ENCODE peak calls at places on chromosome 6, in four cellular contexts. One of them, this sample, is unnamed.

GRCh38 chr6:148760568-148761531 is 14.0 kb downstream of the UST start:
- DNase-seq in astrocyte of the spinal cord: peak; percentile 94
- DNase-seq in stomach: peak; percentile 35
- DNase-seq in A549: no peak
- DNase-seq in this sample: peak; percentile 54

GRCh38 chr6:111718990-111719389 is 113.3 kb upstream of the TRAF3IP2 start:
- DNase-seq in astrocyte of the spinal cord: no peak
- DNase-seq in stomach: no peak
- DNase-seq in A549: no peak
- DNase-seq in this sample: no peak

GRCh38 chr6:12769556-12770255 is 53.1 kb downstream of the PHACTR1 start:
- DNase-seq in astrocyte of the spinal cord: no peak
- DNase-seq in stomach: no peak
- DNase-seq in A549: no peak
- DNase-seq in this sample: no peak

GRCh38 chr6:107635058-107635515 is 145.2 kb downstream of the SOBP start:
- DNase-seq in astrocyte of the spinal cord: no peak
- DNase-seq in stomach: no peak
- DNase-seq in A549: no peak
- DNase-seq in this sample: no peak

GRCh38 chr6:72560721-72561593 is 60.9 kb upstream of the KCNQ5 start:
- DNase-seq in astrocyte of the spinal cord: peak; percentile 37
- DNase-seq in stomach: no peak
- DNase-seq in A549: no peak
- DNase-seq in this sample: no peak

GRCh38 chr6:154909821-154910220 is 85.3 kb upstream of the TIAM2 start:
- DNase-seq in astrocyte of the spinal cord: peak; percentile 26
- DNase-seq in stomach: no peak
- DNase-seq in A549: no peak
- DNase-seq in this sample: no peak

GRCh38 chr6:150932976-150933375 is 67.5 kb downstream of the MTHFD1L start:
- DNase-seq in astrocyte of the spinal cord: peak; percentile 37
- DNase-seq in stomach: no peak
- DNase-seq in A549: no peak
- DNase-seq in this sample: no peak

GRCh38 chr6:161409353-161409752 is 135.5 kb upstream of the AGPAT4 start:
- DNase-seq in astrocyte of the spinal cord: no peak
- DNase-seq in stomach: no peak
- DNase-seq in A549: no peak
- DNase-seq in this sample: no peak

GRCh38 chr6:90004511-90004910 is 110.2 kb downstream of the GJA10 start:
- DNase-seq in astrocyte of the spinal cord: no peak
- DNase-seq in stomach: no peak
- DNase-seq in A549: no peak
- DNase-seq in this sample: no peak

GRCh38 chr6:158819977-158820632 is 937 bp upstream of the EZR start:
- DNase-seq in astrocyte of the spinal cord: peak; percentile 10
- DNase-seq in stomach: no peak
- DNase-seq in A549: no peak
- DNase-seq in this sample: peak; percentile 55

GRCh38 chr6:158818580-158819212 is 472 bp downstream of the EZR start:
- DNase-seq in astrocyte of the spinal cord: peak; percentile 65
- DNase-seq in stomach: peak; percentile 74
- DNase-seq in A549: peak; percentile 63
- DNase-seq in this sample: peak; percentile 71

GRCh38 chr6:158817298-158818007 is 1.7 kb downstream of the EZR start:
- DNase-seq in astrocyte of the spinal cord: peak; percentile 44
- DNase-seq in stomach: peak; percentile 83
- DNase-seq in A549: peak; percentile 46
- DNase-seq in this sample: peak; percentile 52

GRCh38 chr6:158818008-158818579 is 1.1 kb downstream of the EZR start:
- DNase-seq in astrocyte of the spinal cord: peak; percentile 84
- DNase-seq in stomach: peak; percentile 89
- DNase-seq in A549: peak; percentile 76
- DNase-seq in this sample: peak; percentile 84

DNA sequence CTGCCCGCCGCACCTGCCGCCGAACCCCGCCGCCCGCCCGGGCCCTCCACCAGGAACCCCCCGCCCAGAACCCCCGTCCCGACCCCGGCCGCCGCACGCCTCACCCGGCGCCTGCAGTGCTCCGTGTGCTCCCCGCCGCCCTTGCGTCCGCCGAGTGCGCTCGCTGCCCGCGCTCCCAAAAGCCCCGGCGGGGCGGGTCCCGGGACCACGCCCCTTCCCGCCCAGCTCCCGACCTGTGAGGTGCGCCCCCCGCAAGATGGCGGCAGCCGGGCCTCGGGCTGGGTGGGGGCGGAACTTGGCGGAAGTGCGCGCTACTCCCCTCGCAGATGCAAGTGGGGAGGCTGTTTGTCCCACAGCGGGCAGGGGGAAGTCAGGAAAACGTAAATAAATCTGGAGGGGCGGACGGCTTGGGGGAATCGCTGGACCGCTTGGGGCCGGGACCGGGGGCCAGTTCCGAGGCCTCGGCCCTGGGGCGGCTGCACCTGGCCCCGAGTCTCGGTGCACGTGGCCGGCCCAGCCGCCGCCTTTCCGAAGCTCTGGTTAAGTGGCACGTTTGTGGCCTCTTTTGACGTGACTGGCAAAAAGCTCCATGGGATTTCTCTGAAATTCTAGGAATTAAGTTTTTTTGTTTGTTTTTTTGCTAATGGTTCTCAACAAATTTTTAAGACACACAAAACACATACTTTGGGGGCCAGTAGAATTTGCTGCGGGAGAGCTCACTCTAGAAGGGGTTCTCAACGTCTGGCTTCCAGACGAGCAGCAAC is at the start of gene EZR:
- DNase-seq in astrocyte of the spinal cord: peak; percentile 74
- DNase-seq in stomach: peak; percentile 86
- DNase-seq in A549: peak; percentile 86
- DNase-seq in this sample: peak; percentile 76
- TF ChIP-seq CTCF in astrocyte of the spinal cord: no peak
- TF ChIP-seq CTCF in stomach: no peak
- TF ChIP-seq CTCF in A549: no peak
- TF ChIP-seq CTCF in this sample: no peak

DNA sequence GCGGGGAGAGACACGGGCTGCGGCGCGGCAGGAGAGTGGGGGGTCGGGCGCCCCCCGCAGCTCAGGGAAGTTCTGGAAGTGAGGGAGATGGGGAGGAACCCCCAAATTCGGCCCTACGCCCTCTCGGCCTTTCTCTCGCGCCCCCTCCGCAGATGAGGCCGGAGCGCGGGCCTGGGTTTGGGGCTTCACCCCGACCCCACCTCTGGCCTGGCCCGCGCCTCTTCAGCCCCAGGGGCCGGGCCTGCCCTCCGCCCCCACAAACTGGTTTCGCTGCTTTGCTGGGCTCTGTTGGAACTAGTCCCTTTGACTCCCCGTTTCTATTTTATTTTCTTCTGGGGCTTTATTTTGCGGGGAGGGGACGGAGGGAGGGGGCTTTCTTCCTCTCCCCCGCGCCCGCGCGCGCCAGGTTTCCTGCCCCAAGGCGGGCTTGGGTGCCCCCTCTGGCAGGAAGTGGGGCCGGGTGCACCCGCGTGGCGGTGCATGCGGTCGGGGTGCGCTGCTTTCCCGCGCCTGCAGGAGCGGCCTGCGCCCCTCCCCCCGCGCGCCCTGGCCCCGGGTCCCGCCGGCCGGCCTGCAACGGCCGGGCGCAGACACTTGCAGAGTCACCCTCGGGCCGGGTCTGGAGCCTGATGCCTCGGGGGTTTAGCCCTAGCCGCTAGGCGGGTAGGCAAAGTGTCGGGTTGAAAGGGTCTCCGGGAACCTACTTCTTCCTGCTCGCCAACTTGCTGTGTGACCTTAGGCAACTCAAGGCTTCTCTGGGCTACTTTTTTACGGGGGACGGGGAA is 1.2 kb downstream of the HMGA1 start:
- DNase-seq in astrocyte of the spinal cord: peak; percentile 22
- DNase-seq in stomach: no peak
- DNase-seq in A549: peak; percentile 62
- DNase-seq in this sample: peak; percentile 45
- TF ChIP-seq CTCF in astrocyte of the spinal cord: peak; percentile 31
- TF ChIP-seq CTCF in stomach: no peak
- TF ChIP-seq CTCF in A549: no peak
- TF ChIP-seq CTCF in this sample: no peak

DNA sequence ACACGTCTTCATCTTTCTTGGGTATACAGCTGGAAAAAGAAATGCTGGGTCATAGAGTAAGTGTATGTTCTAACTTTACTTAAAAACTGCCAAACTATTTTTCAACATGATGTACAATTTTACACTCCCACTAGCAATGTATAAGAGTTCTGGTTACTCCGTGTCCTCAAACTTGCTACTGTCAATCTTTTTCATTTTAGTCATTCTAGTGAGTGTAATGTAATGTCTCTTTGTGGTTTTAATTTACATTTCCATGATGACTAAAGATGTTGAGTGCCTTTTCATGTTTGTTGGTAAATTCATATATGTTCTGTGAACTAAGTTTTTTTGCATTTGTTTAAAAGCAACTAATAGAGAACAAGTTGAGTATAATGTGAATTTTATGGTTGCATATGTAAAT is 43.9 kb downstream of the ATG5 start:
- DNase-seq in astrocyte of the spinal cord: no peak
- DNase-seq in stomach: no peak
- DNase-seq in A549: no peak
- DNase-seq in this sample: no peak
- TF ChIP-seq CTCF in astrocyte of the spinal cord: no peak
- TF ChIP-seq CTCF in stomach: no peak
- TF ChIP-seq CTCF in A549: no peak
- TF ChIP-seq CTCF in this sample: no peak

GRCh38 chr6:168050861-168051586 is 28.0 kb downstream of the FRMD1 start:
- DNase-seq in astrocyte of the spinal cord: no peak
- DNase-seq in stomach: no peak
- DNase-seq in A549: peak; percentile 9
- DNase-seq in this sample: no peak
- TF ChIP-seq CTCF in astrocyte of the spinal cord: peak; percentile 25
- TF ChIP-seq CTCF in stomach: no peak
- TF ChIP-seq CTCF in A549: no peak
- TF ChIP-seq CTCF in this sample: no peak

GRCh38 chr6:159633196-159633595 is 59.8 kb downstream of the SOD2 start:
- DNase-seq in astrocyte of the spinal cord: no peak
- DNase-seq in stomach: no peak
- DNase-seq in A549: peak; percentile 18
- DNase-seq in this sample: peak; percentile 59
- TF ChIP-seq CTCF in astrocyte of the spinal cord: peak; percentile 55
- TF ChIP-seq CTCF in stomach: no peak
- TF ChIP-seq CTCF in A549: peak; percentile 47
- TF ChIP-seq CTCF in this sample: peak; percentile 34

GRCh38 chr6:75257661-75258060 is 14.1 kb upstream of the COX7A2 start:
- DNase-seq in astrocyte of the spinal cord: no peak
- DNase-seq in stomach: no peak
- DNase-seq in A549: no peak
- DNase-seq in this sample: no peak

GRCh38 chr6:75266716-75267291 is 17.8 kb downstream of the TMEM30A start:
- DNase-seq in astrocyte of the spinal cord: peak; percentile 65
- DNase-seq in stomach: no peak
- DNase-seq in A549: peak; percentile 54
- DNase-seq in this sample: peak; percentile 65

GRCh38 chr6:75267461-75267860 is 17.1 kb downstream of the TMEM30A start:
- DNase-seq in astrocyte of the spinal cord: no peak
- DNase-seq in stomach: no peak
- DNase-seq in A549: no peak
- DNase-seq in this sample: no peak

GRCh38 chr6:75261299-75261698 is 17.7 kb upstream of the COX7A2 start:
- DNase-seq in astrocyte of the spinal cord: no peak
- DNase-seq in stomach: no peak
- DNase-seq in A549: no peak
- DNase-seq in this sample: no peak

GRCh38 chr6:75262716-75263463 is 19.3 kb upstream of the COX7A2 start:
- DNase-seq in astrocyte of the spinal cord: no peak
- DNase-seq in stomach: no peak
- DNase-seq in A549: no peak
- DNase-seq in this sample: no peak
- TF ChIP-seq CTCF in astrocyte of the spinal cord: no peak
- TF ChIP-seq CTCF in stomach: no peak
- TF ChIP-seq CTCF in A549: no peak
- TF ChIP-seq CTCF in this sample: no peak

DNA sequence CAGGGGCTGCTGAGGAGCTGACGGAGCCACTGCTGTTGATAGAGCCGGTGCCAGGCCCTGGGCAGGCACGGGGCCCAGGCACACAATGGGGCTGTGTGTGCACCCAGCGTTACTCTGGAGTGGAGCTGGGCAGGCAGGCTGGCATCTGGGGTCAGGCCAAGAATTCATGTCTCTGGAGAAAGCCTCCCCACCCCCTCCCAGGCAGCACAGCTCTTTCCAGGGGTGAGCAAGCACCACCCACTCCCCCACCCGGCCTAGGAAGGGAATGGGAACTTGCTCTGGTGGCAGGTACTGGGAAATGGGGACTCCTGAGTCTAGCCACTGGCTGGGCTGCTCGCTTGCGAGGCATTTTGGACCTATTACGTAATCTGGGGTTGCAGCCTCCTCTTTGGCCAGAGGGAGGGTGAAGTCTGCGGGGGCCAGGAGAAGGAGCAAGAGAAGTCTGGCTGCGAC is 22.7 kb downstream of the TFEB start:
- DNase-seq in astrocyte of the spinal cord: peak; percentile 20
- DNase-seq in stomach: peak; percentile 92
- DNase-seq in A549: peak; percentile 70
- DNase-seq in this sample: peak; percentile 90
- TF ChIP-seq CTCF in astrocyte of the spinal cord: no peak
- TF ChIP-seq CTCF in stomach: no peak
- TF ChIP-seq CTCF in A549: no peak
- TF ChIP-seq CTCF in this sample: no peak

DNA sequence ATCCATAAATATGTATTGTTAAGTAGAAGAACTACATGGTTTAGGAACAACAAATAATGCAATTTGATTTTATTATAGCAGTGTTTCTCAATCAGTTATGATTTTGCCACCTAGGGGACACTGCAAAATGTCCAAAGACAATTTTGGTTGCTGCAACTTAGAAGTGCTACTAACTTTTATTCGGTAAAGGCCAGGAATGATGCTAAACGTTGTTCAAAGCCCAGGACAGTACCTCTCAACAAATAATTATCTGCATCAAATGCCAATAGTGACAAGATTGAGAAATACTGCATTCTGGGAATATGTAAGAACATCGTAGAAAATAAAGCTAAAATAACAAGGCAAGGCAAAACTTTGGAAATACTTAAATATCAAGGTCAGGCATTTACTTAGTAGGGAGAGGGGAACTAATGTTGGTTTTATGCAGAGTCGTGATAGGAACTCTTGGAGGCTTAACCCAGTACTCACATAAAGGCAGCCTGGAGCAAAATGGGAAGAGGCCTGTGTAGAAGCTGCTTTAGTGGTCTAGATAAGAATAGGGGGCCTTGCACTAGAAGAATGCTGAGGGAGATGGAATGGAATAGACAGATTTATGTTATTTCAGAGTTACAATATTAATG is 687.1 kb upstream of the CITED2 start:
- DNase-seq in astrocyte of the spinal cord: no peak
- DNase-seq in stomach: no peak
- DNase-seq in A549: no peak
- DNase-seq in this sample: no peak
- TF ChIP-seq CTCF in astrocyte of the spinal cord: no peak
- TF ChIP-seq CTCF in stomach: no peak
- TF ChIP-seq CTCF in A549: no peak
- TF ChIP-seq CTCF in this sample: no peak

This sample was measured in MCF 10A.